ENCODE peak calls at places on chromosome 15, in eight cellular contexts. C is AG09309, K is fibroblast of pulmonary artery, R is A673, E is uterus, Z is hepatocyte, F is right lobe of liver, M is tibial nerve. I is an unnamed sample.

GRCh38 chr15:49225572-49226281 is 55.7 kb downstream of the GALK2 start:
- DNase-seq in C (no peak), K (peak; percentile 67), R (peak; percentile 72), E (no peak), Z (peak; percentile 45), F (no peak), M (no peak), I (no peak)

GRCh38 chr15:70879386-70879785 is 12.8 kb downstream of the THAP10 start:
- DNase-seq in C (no peak), K (peak; percentile 46), R (no peak), E (no peak), Z (no peak), F (no peak), M (no peak), I (no peak)

GRCh38 chr15:85063522-85063921 is 81.9 kb downstream of the PDE8A start:
- DNase-seq in C (no peak), K (no peak), R (no peak), E (no peak), Z (no peak), F (no peak), M (no peak), I (no peak)

GRCh38 chr15:31840849-31841476 is 189.4 kb upstream of the CHRNA7 start:
- DNase-seq in C (no peak), K (no peak), R (no peak), E (no peak), Z (no peak), F (no peak), M (no peak), I (peak; percentile 68)

GRCh38 chr15:20358066-20358780 is 183.4 kb downstream of the GOLGA6L6 start:
- DNase-seq in C (no peak), K (no peak), R (no peak), E (no peak), Z (peak; percentile 42), F (peak; percentile 50), M (no peak), I (peak; percentile 86)

GRCh38 chr15:52247481-52247880 is 48.1 kb downstream of the MYO5C start:
- DNase-seq in C (no peak), K (no peak), R (no peak), E (no peak), Z (no peak), F (no peak), M (no peak), I (no peak)

GRCh38 chr15:65638681-65639089 is 16.9 kb downstream of the SLC24A1 start:
- DNase-seq in C (peak; percentile 55), K (peak; percentile 86), R (peak; percentile 89), E (no peak), Z (peak; percentile 86), F (no peak), M (no peak), I (no peak)

GRCh38 chr15:72155021-72155621 is 36.9 kb downstream of the SENP8 start:
- DNase-seq in C (no peak), K (peak; percentile 42), R (peak; percentile 54), E (peak; percentile 47), Z (peak; percentile 64), F (peak; percentile 76), M (peak; percentile 27), I (peak; percentile 54)

GRCh38 chr15:42273900-42274692 is 863 bp upstream of the TMEM87A start:
- DNase-seq in C (no peak), K (peak; percentile 59), R (peak; percentile 61), E (peak; percentile 58), Z (peak; percentile 50), F (peak; percentile 71), M (peak; percentile 43), I (peak; percentile 62)

GRCh38 chr15:49927462-49927861 is 191.6 kb downstream of the ATP8B4 start:
- DNase-seq in C (peak; percentile 70), K (no peak), R (no peak), E (no peak), Z (no peak), F (no peak), M (no peak), I (no peak)

GRCh38 chr15:73741401-73741836 is 11.7 kb downstream of the INSYN1 start:
- DNase-seq in C (no peak), K (no peak), R (no peak), E (no peak), Z (no peak), F (no peak), M (no peak), I (no peak)

GRCh38 chr15:56719774-56720555 is 13.3 kb downstream of the ZNF280D start:
- DNase-seq in C (no peak), K (no peak), R (peak; percentile 70), E (no peak), Z (no peak), F (no peak), M (no peak), I (no peak)

GRCh38 chr15:51830279-51830806 is 890 bp downstream of the TMOD3 start:
- DNase-seq in C (no peak), K (peak; percentile 46), R (peak; percentile 87), E (no peak), Z (no peak), F (no peak), M (no peak), I (no peak)

GRCh38 chr15:94234300-94234699 is 2.9 kb downstream of the MCTP2 start:
- DNase-seq in C (no peak), K (peak; percentile 7), R (no peak), E (no peak), Z (peak; percentile 32), F (no peak), M (no peak), I (no peak)

GRCh38 chr15:96331141-96331941 is 841 bp downstream of the NR2F2 start:
- DNase-seq in C (no peak), K (peak; percentile 80), R (peak; percentile 57), E (peak; percentile 24), Z (peak; percentile 75), F (peak; percentile 59), M (no peak), I (peak; percentile 16)

GRCh38 chr15:55627730-55628368 is 39.7 kb upstream of the PYGO1 start:
- DNase-seq in C (peak; percentile 67), K (peak; percentile 90), R (peak; percentile 61), E (no peak), Z (peak; percentile 80), F (no peak), M (no peak), I (peak; percentile 80)

GRCh38 chr15:95141486-95141885 is 910.1 kb downstream of the MCTP2 start:
- DNase-seq in C (no peak), K (peak; percentile 31), R (no peak), E (no peak), Z (no peak), F (no peak), M (no peak), I (no peak)

GRCh38 chr15:56871180-56871579 is 47.3 kb upstream of the TCF12 start:
- DNase-seq in C (peak; percentile 48), K (peak; percentile 82), R (peak; percentile 72), E (no peak), Z (no peak), F (no peak), M (no peak), I (no peak)

GRCh38 chr15:40081691-40082194 is 26.9 kb downstream of the BMF start:
- DNase-seq in C (no peak), K (peak; percentile 86), R (peak; percentile 77), E (peak; percentile 63), Z (peak; percentile 89), F (peak; percentile 77), M (peak; percentile 71), I (peak; percentile 95)
- H3K4me3 ChIP-seq in C (peak overlapping the region; percentile 38), K (peak overlapping the region; percentile 42), R (peak overlapping the region; percentile 10), E (peak overlapping the region; percentile 33), Z (no peak overlapping the region), F (peak overlapping the region; percentile 19), M (peak overlapping the region; percentile 11), I (peak overlapping the region; percentile 16)

GRCh38 chr15:99727733-99728132 is 5.5 kb downstream of the LYSMD4 start:
- DNase-seq in C (no peak), K (no peak), R (no peak), E (no peak), Z (no peak), F (no peak), M (no peak), I (no peak)

GRCh38 chr15:99731336-99732267 is 1.6 kb downstream of the LYSMD4 start:
- DNase-seq in C (no peak), K (peak; percentile 26), R (no peak), E (no peak), Z (no peak), F (no peak), M (no peak), I (no peak)

GRCh38 chr15:99732268-99732641 is 982 bp downstream of the LYSMD4 start:
- DNase-seq in C (no peak), K (peak; percentile 49), R (no peak), E (no peak), Z (peak; percentile 34), F (no peak), M (no peak), I (no peak)

GRCh38 chr15:99729327-99729726 is 3.9 kb downstream of the LYSMD4 start:
- DNase-seq in C (no peak), K (no peak), R (no peak), E (no peak), Z (no peak), F (no peak), M (no peak), I (no peak)

GRCh38 chr15:99729920-99730319 is 3.3 kb downstream of the LYSMD4 start:
- DNase-seq in C (no peak), K (peak; percentile 68), R (peak; percentile 53), E (peak; percentile 47), Z (peak; percentile 44), F (no peak), M (no peak), I (no peak)
- TF ChIP-seq CTCF in C (peak; percentile 65), K (peak; percentile 60), R (peak; percentile 70), E (peak; percentile 51), Z (peak; percentile 53), F (peak; percentile 49), M (peak; percentile 31), I (no peak)

DNA sequence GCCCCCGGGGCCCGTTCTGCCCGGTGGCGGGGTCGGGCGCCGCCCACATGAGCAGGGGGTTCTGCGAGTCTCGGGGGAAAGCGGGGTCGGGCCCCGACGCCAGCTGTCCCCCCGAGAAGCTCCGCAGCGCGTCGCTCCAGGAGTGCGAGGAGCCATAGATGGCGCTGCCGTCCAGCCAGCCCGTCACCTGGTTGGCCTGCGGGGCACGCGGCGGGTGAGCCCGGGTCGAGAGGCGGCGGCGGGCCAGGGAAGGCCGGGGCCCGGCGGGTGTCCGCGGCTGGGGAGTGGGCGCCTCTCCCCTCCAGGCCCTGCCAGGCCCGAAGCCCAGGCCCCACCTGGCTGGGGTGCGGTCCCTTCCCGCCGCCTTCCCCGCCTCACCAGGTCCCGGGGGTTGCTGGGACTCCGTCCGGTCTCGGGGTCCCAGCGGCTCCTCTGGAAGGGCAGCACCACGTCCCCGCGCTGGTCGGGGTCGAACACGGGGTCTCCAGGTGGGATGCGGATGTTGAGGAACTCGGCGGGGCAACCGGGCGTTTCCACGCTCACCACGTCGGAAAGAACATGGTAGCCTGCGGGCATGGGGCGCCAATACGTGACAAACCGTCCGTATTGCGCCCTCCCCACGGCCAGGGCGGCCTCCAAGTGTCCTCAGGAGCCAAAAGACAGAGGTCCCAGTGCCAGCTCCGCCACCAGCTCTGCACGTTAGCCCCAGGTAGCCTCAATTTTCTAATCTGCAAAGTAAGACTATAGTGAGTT is 2.4 kb downstream of the DUOX2 start:
- DNase-seq in C (no peak), K (no peak), R (no peak), E (no peak), Z (no peak), F (no peak), M (no peak), I (no peak)
- H3K4me3 ChIP-seq in C (no peak overlapping the region), K (no peak overlapping the region), R (no peak overlapping the region), E (no peak overlapping the region), Z (no peak overlapping the region), F (no peak overlapping the region), M (no peak overlapping the region), I (no peak overlapping the region)

DNA sequence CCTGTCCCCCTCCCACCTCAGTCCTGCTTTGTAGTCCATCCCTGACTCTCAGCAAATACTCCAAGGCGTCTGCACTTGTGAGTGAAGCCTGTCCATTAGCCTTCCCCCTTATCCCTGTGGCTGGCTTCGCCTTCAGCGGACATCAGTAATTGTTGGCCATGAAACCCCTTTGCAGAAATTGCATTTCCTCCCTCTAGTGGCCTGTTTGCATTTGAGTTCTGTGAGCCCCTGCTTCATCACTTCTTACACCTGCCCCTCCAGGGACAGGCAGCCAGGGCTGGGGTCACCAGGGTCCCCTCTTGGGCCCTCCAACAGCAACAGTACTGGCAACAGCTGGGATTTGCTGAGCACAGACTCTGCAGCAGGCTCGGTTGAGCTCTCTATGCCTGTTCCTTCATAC is 9.0 kb upstream of the LRRK1 start:
- DNase-seq in C (no peak), K (no peak), R (no peak), E (no peak), Z (no peak), F (no peak), M (no peak), I (peak; percentile 21)
- TF ChIP-seq CTCF in C (peak; percentile 44), K (peak; percentile 26), R (peak; percentile 48), E (no peak), Z (peak; percentile 10), F (no peak), M (peak; percentile 13), I (no peak)